ENCODE peak calls at places on chromosome 19, in eight cellular contexts. K is A549, Y is GM23338, Z is SK-N-SH, I is HCT116, D is HepG2, W is K562, G is Panc1. Q is an unnamed sample.

GRCh38 chr19:751501-752341 is 809 bp downstream of the MISP start:
- DNase-seq in D (peak), I (no peak), Z (peak), Y (no peak), K (peak), G (no peak), W (peak), Q (no peak)

GRCh38 chr19:703651-704446 is 4.9 kb upstream of the PALM start:
- DNase-seq in Z (peak), G (no peak), K (peak), I (peak), Y (peak), D (peak), W (peak), Q (peak)

GRCh38 chr19:49243726-49244125 is 81.3 kb downstream of the SLC6A16 start:
- DNase-seq in I (no peak), D (no peak), Y (no peak), K (no peak), Z (no peak), G (no peak), W (no peak), Q (no peak)

GRCh38 chr19:55173717-55174409 is 6.2 kb downstream of the SYT5 start:
- DNase-seq in Y (peak), W (peak), I (peak), Z (peak), G (peak), D (peak), K (peak), Q (no peak)

GRCh38 chr19:36008336-36008978 is at the start of gene SYNE4:
- DNase-seq in D (peak), Y (peak), K (no peak), I (peak), W (no peak), G (no peak), Z (no peak), Q (no peak)

GRCh38 chr19:32350492-32350891 is 5.1 kb downstream of the ZNF507 start:
- DNase-seq in D (peak), I (no peak), G (no peak), Z (no peak), K (no peak), W (no peak), Y (no peak), Q (no peak)

GRCh38 chr19:52724701-52725514 is 9.9 kb downstream of the ZNF611 start:
- DNase-seq in Y (no peak), Z (no peak), K (no peak), I (no peak), D (no peak), G (no peak), W (peak), Q (no peak)

GRCh38 chr19:55620410-55620809 is 4.0 kb downstream of the ZNF784 start:
- DNase-seq in K (no peak), Z (no peak), W (no peak), I (no peak), G (no peak), D (no peak), Y (no peak), Q (peak)

GRCh38 chr19:50333235-50333736 is 4.1 kb upstream of the KCNC3 start:
- DNase-seq in Y (peak), G (peak), W (peak), K (peak), I (peak), Z (peak), D (peak), Q (peak)

GRCh38 chr19:52923782-52924593 is 760 bp upstream of the ZNF888 start:
- DNase-seq in Z (no peak), W (peak), Y (peak), I (no peak), G (no peak), D (peak), K (no peak), Q (peak)

GRCh38 chr19:4577020-4577782 is 17.7 kb upstream of the SEMA6B start:
- DNase-seq in I (no peak), W (peak), Z (peak), D (no peak), Y (peak), G (no peak), K (peak), Q (no peak)

GRCh38 chr19:4575267-4575793 is 15.8 kb upstream of the SEMA6B start:
- DNase-seq in I (no peak), W (peak), G (no peak), D (peak), K (peak), Z (peak), Y (peak), Q (no peak)

GRCh38 chr19:4573682-4574081 is 14.2 kb upstream of the SEMA6B start:
- DNase-seq in I (no peak), G (no peak), D (no peak), Y (no peak), W (no peak), Z (no peak), K (no peak), Q (no peak)

GRCh38 chr19:4578552-4579248 is 19.2 kb upstream of the SEMA6B start:
- DNase-seq in Z (peak), W (no peak), D (no peak), G (no peak), K (no peak), I (no peak), Y (no peak), Q (no peak)

DNA sequence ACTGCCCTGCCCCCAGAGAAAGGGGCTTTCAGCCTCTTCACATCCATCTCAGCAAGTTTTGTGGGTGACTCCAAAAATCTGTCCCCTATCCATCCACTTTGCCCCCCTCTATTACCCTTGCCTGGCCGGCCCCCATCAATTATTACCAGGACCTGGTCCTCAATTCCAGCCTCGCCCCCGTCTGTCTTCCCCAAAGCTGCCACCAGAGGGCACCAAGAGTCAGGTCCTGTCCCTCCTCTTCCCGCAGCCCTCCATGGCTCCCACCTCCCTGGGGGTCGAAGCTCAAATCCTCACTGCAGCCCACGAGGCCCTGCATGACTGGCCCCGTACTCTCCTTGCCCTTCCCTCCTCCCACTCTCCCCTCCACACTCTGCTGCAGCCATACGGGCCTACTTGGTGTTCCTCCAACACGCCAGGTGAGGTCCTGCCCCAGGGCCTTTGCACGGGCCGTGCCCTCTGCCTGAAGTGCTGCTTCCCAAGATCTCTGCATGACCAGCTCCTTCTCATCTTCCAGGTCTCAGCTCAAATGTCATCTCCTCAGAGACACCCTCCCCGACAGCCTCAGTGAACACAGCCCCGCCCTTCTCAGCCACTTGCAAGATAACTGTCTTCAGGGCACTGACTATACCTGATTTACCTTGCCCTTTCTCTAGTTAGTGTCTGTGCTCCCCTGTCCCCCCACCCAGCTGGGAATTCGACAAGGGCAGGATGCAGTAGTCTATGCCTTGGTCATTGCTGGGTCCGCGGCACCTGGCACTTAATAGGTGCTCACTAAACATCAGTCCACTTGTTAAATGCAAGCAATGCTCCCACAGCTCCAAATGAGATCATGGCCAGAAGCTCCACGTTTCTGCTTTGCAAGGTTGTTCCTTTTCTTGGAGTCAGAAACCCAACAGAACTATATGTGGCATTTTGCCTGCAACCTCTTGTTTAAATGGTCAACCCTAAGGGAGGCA is 16.8 kb upstream of the SEMA6B start:
- DNase-seq in D (peak), G (no peak), I (no peak), Y (peak), Z (peak), K (peak), W (peak), Q (peak)
- TF ChIP-seq REST in D (no peak), G (no peak), I (no peak), Y (no peak), Z (no peak), K (no peak), W (no peak), Q (no peak)

GRCh38 chr19:37914908-37915307 is 7.9 kb downstream of the SIPA1L3 start:
- DNase-seq in Y (no peak), K (no peak), D (no peak), I (no peak), G (no peak), Z (no peak), W (no peak), Q (peak)
- TF ChIP-seq REST in Y (no peak), K (no peak), D (no peak), I (no peak), G (no peak), Z (no peak), W (no peak), Q (no peak)

DNA sequence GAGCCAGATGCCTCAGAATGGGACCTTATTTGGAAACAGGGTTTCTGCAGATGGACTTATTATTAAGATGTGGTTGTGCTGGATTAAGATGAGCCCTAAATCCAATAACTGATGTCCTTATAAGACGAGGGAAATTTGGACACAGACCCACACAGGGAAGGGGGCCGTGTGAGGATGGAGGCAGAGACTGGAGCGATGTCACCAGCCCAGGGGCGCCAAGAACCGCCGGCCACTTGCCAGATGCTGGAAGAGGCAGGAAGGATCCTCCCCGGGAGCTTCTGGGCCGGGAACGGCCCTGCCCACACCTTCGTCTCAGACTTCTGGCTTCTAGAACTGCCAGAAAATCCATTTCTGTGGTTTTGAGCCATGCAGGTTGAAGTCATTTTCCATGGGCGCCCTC is 26.6 kb downstream of the GNG7 start:
- DNase-seq in G (no peak), D (no peak), Z (no peak), K (no peak), Y (no peak), I (no peak), W (no peak), Q (no peak)
- TF ChIP-seq REST in G (no peak), D (no peak), Z (no peak), K (no peak), Y (no peak), I (no peak), W (no peak), Q (no peak)

DNA sequence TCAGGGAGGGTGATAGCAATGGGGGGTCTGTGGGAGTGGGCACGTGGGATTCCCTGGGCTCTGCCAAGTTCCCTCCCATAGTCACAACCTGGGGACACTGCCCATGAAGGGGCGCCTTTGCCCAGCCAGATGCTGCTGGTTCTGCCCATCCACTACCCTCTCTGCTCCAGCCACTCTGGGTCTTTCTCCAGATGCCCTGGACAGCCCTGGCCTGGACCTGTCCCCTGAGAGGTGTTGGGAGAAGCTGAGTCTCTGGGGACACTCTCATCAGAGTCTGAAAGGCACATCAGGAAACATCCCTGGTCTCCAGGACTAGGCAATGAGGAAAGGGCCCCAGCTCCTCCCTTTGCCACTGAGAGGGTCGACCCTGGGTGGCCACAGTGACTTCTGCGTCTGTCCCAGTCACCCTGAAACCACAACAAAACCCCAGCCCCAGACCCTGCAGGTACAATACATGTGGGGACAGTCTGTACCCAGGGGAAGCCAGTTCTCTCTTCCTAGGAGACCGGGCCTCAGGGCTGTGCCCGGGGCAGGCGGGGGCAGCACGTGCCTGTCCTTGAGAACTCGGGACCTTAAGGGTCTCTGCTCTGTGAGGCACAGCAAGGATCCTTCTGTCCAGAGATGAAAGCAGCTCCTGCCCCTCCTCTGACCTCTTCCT is 9.3 kb upstream of the CEACAM7 start:
- DNase-seq in G (no peak), I (no peak), K (no peak), Z (no peak), D (no peak), Y (no peak), W (no peak), Q (no peak)
- TF ChIP-seq REST in G (no peak), I (no peak), K (no peak), Z (no peak), D (no peak), Y (no peak), W (no peak), Q (no peak)

GRCh38 chr19:47283405-47284059 is 8.8 kb downstream of the INAFM1 start:
- DNase-seq in Y (no peak), K (no peak), W (no peak), Z (no peak), D (no peak), I (no peak), G (no peak), Q (no peak)
- TF ChIP-seq REST in Y (no peak), K (no peak), W (no peak), Z (no peak), D (no peak), I (no peak), G (no peak), Q (no peak)

DNA sequence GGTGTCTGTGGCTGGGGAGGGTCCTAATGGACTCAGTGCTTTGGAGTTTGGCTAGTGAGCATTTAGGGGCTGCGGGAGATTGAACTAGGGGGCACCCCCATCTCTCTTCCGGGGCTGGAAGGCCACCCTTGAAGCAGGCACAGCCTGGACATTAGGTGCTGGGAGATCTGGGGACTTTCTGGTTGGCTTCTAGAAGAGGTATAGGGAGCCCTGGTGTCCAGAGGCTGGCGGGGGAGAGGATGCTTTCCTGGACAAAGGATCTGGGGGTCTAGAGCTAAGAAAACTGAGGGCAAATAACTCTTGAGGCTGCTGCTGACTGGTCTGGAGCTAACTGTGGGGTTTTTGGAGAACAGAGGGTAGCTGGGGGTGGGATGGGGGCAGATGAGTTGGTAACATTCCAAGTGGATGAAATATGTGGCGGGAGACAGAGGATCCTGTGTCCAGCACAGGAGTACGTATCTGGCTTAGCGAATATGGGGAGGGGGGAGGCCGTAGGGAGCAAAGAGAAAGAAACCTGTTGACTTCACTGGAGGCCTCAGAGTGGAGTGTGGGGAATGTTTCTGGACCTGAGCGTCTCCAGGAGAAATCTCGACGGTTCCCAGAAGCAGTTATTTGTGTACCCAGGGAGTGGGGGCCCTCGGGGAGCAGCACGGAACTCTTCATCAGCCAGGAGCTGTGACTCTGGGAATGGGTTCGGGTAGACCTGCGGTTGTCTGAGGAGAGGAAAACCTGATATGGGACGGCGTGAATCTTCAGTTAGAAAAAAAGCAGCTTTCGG is 1.4 kb downstream of the HNRNPUL1 start:
- DNase-seq in I (no peak), Z (peak), W (peak), D (peak), G (no peak), K (peak), Y (peak), Q (no peak)
- TF ChIP-seq REST in I (no peak), Z (no peak), W (no peak), D (no peak), G (no peak), K (no peak), Y (no peak), Q (no peak)

GRCh38 chr19:47226426-47227346 is 4.3 kb downstream of the BBC3 start:
- DNase-seq in I (peak), D (peak), Z (peak), W (peak), G (no peak), K (peak), Y (peak), Q (peak)
- TF ChIP-seq REST in I (no peak), D (no peak), Z (no peak), W (no peak), G (no peak), K (no peak), Y (no peak), Q (no peak)

DNA sequence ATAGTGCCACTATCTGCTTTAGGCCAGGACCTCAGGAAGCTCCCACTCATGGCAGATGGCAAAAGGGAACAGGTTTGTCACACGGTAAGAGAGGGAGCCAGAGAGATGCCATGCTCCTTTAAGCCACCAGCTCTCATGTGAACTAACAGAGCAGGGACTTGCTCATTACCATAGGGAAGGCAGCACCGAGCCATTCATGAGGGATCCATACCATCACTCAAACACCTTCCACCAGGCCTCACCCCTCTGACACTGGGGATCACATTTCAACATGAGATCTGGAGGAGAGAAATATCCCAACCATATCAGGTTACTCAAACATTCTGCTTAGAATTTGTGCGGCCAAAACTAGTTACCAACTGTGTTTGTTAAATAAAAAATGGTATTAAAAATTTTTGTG is 427.0 kb downstream of the UQCRFS1 start:
- DNase-seq in D (no peak), I (no peak), Z (no peak), K (no peak), W (no peak), G (no peak), Y (peak), Q (no peak)
- TF ChIP-seq REST in D (no peak), I (no peak), Z (no peak), K (no peak), W (no peak), G (no peak), Y (no peak), Q (no peak)

DNA sequence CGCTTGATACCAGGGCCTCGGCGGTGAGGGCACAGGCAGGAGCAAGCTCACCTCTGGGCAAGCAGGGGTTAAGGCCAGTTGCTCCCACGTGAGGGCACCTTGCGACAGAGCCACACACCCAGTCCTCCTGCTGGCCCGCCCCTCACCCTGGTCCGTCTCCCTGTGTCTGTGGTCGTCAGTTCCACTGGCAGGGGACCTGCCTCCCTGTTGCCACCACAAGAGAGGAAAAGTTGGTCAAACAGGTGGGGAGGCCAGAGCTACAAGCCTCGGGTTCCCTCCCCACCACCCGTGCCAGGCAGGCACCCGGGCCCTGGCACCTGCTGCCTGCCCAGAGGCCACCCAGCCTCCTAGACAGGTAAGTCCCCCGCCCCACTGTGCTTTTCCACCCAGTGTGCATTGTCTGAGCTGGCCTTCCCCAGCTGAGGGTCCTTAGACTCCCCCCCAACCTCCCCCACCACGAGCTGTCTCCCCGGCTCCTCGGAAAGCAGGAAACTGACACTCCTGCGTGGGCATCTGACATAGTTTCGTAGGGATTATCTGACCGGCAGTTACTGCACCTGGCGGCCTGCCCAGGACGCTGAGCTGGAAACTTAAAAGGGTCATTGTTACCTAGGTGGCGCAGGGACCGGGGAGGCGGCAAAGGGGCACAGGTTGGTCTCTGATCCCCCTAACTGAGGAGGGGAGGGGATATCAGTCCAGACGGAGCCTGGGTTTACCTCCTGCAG is at the start of gene TJP3:
- DNase-seq in Y (peak), G (no peak), K (no peak), D (peak), Z (peak), W (peak), I (peak), Q (peak)
- TF ChIP-seq REST in Y (no peak), G (no peak), K (no peak), D (no peak), Z (no peak), W (no peak), I (no peak), Q (no peak)

DNA sequence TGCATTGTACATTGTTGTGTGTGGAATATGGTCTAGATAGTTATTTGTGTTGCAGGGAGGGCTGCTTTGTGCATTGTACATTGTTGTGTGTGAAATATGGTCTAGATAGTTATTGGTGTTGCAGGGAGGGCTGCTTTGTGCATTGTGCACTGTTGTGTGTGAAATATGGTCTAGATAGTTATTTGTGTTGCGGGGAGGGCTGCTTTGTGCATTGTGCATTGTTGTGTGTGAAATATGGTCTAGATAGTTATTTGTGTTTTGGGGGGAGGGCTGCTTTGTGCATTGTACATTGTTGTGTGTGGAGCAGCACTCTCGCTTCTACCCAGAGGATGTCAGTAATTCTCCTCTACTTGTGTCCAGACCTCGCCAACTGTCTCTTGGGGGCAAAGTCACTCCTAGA is 36.3 kb upstream of the ZNF835 start:
- DNase-seq in G (no peak), W (no peak), Y (no peak), K (no peak), I (no peak), Z (no peak), D (no peak), Q (no peak)
- TF ChIP-seq REST in G (no peak), W (no peak), Y (no peak), K (no peak), I (no peak), Z (no peak), D (no peak), Q (no peak)